ENCODE peak calls at places on chromosomes 5 and 9, in eight cellular contexts. One of them, this sample, is unnamed.

GRCh38 chr9:28264368-28264767 is 691.1 kb upstream of the C9orf72 start:
- DNase-seq in endothelial cell: no peak
- DNase-seq in fibroblast of pulmonary artery: peak
- DNase-seq in BE2C: no peak
- DNase-seq in mesothelial cell of epicardium: no peak
- DNase-seq in choroid plexus epithelial cell: peak
- DNase-seq in progenitor cell of endocrine pancreas: no peak
- DNase-seq in GM13976: no peak
- DNase-seq in this sample: no peak

GRCh38 chr5:145681686-145682085 is 153.5 kb downstream of the PRELID2 start:
- DNase-seq in endothelial cell: peak
- DNase-seq in fibroblast of pulmonary artery: peak
- DNase-seq in BE2C: peak
- DNase-seq in mesothelial cell of epicardium: no peak
- DNase-seq in choroid plexus epithelial cell: peak
- DNase-seq in progenitor cell of endocrine pancreas: no peak
- DNase-seq in GM13976: peak
- DNase-seq in this sample: no peak

GRCh38 chr5:59893436-59894227 is at the start of gene PDE4D:
- DNase-seq in endothelial cell: peak
- DNase-seq in fibroblast of pulmonary artery: peak
- DNase-seq in BE2C: peak
- DNase-seq in mesothelial cell of epicardium: peak
- DNase-seq in choroid plexus epithelial cell: peak
- DNase-seq in progenitor cell of endocrine pancreas: peak
- DNase-seq in GM13976: peak
- DNase-seq in this sample: no peak

GRCh38 chr5:65799857-65800256 is 77.9 kb downstream of the NLN start:
- DNase-seq in endothelial cell: no peak
- DNase-seq in fibroblast of pulmonary artery: no peak
- DNase-seq in BE2C: no peak
- DNase-seq in mesothelial cell of epicardium: no peak
- DNase-seq in choroid plexus epithelial cell: no peak
- DNase-seq in progenitor cell of endocrine pancreas: no peak
- DNase-seq in GM13976: no peak
- DNase-seq in this sample: no peak

GRCh38 chr5:111134080-111134479 is 41.9 kb downstream of the WDR36 start:
- DNase-seq in endothelial cell: no peak
- DNase-seq in fibroblast of pulmonary artery: peak
- DNase-seq in BE2C: no peak
- DNase-seq in mesothelial cell of epicardium: no peak
- DNase-seq in choroid plexus epithelial cell: peak
- DNase-seq in progenitor cell of endocrine pancreas: no peak
- DNase-seq in GM13976: no peak
- DNase-seq in this sample: no peak

GRCh38 chr5:150060471-150060870 is 25.9 kb downstream of the CSF1R start:
- DNase-seq in endothelial cell: no peak
- DNase-seq in fibroblast of pulmonary artery: no peak
- DNase-seq in BE2C: no peak
- DNase-seq in mesothelial cell of epicardium: no peak
- DNase-seq in choroid plexus epithelial cell: no peak
- DNase-seq in progenitor cell of endocrine pancreas: no peak
- DNase-seq in GM13976: peak
- DNase-seq in this sample: no peak

GRCh38 chr5:157651623-157652376 is 438 bp downstream of the SOX30 start:
- DNase-seq in endothelial cell: peak
- DNase-seq in fibroblast of pulmonary artery: peak
- DNase-seq in BE2C: no peak
- DNase-seq in mesothelial cell of epicardium: no peak
- DNase-seq in choroid plexus epithelial cell: peak
- DNase-seq in progenitor cell of endocrine pancreas: no peak
- DNase-seq in GM13976: peak
- DNase-seq in this sample: peak

GRCh38 chr9:81848472-81848871 is 79.8 kb upstream of the SPATA31D4 start:
- DNase-seq in endothelial cell: no peak
- DNase-seq in fibroblast of pulmonary artery: peak
- DNase-seq in BE2C: no peak
- DNase-seq in mesothelial cell of epicardium: no peak
- DNase-seq in choroid plexus epithelial cell: peak
- DNase-seq in progenitor cell of endocrine pancreas: no peak
- DNase-seq in GM13976: no peak
- DNase-seq in this sample: no peak

GRCh38 chr9:89313842-89314241 is 2.8 kb downstream of the CKS2 start:
- DNase-seq in endothelial cell: no peak
- DNase-seq in fibroblast of pulmonary artery: no peak
- DNase-seq in BE2C: no peak
- DNase-seq in mesothelial cell of epicardium: no peak
- DNase-seq in choroid plexus epithelial cell: peak
- DNase-seq in progenitor cell of endocrine pancreas: no peak
- DNase-seq in GM13976: no peak
- DNase-seq in this sample: no peak

GRCh38 chr5:93579561-93580386 is 1.2 kb downstream of the NR2F1-AS1 start:
- DNase-seq in endothelial cell: no peak
- DNase-seq in fibroblast of pulmonary artery: peak
- DNase-seq in BE2C: peak
- DNase-seq in mesothelial cell of epicardium: no peak
- DNase-seq in choroid plexus epithelial cell: peak
- DNase-seq in progenitor cell of endocrine pancreas: peak
- DNase-seq in GM13976: no peak
- DNase-seq in this sample: no peak

GRCh38 chr5:113574417-113574816 is 60.9 kb downstream of the YTHDC2 start:
- DNase-seq in endothelial cell: no peak
- DNase-seq in fibroblast of pulmonary artery: peak
- DNase-seq in BE2C: no peak
- DNase-seq in mesothelial cell of epicardium: no peak
- DNase-seq in choroid plexus epithelial cell: peak
- DNase-seq in progenitor cell of endocrine pancreas: no peak
- DNase-seq in GM13976: no peak
- DNase-seq in this sample: no peak

GRCh38 chr5:43973318-43973717 is 370.3 kb downstream of the NNT start:
- DNase-seq in endothelial cell: no peak
- DNase-seq in fibroblast of pulmonary artery: peak
- DNase-seq in BE2C: no peak
- DNase-seq in mesothelial cell of epicardium: no peak
- DNase-seq in choroid plexus epithelial cell: no peak
- DNase-seq in progenitor cell of endocrine pancreas: no peak
- DNase-seq in GM13976: no peak
- DNase-seq in this sample: no peak

GRCh38 chr9:110714314-110714713 is 45.7 kb downstream of the MUSK start:
- DNase-seq in endothelial cell: no peak
- DNase-seq in fibroblast of pulmonary artery: no peak
- DNase-seq in BE2C: no peak
- DNase-seq in mesothelial cell of epicardium: no peak
- DNase-seq in choroid plexus epithelial cell: peak
- DNase-seq in progenitor cell of endocrine pancreas: no peak
- DNase-seq in GM13976: no peak
- DNase-seq in this sample: no peak

GRCh38 chr9:128456613-128457061 is 831 bp downstream of the ODF2 start:
- DNase-seq in endothelial cell: peak
- DNase-seq in fibroblast of pulmonary artery: peak
- DNase-seq in BE2C: peak
- DNase-seq in mesothelial cell of epicardium: no peak
- DNase-seq in choroid plexus epithelial cell: peak
- DNase-seq in progenitor cell of endocrine pancreas: peak
- DNase-seq in GM13976: peak
- DNase-seq in this sample: peak

GRCh38 chr5:94240616-94241287 is 377.7 kb downstream of the KIAA0825 start:
- DNase-seq in endothelial cell: no peak
- DNase-seq in fibroblast of pulmonary artery: peak
- DNase-seq in BE2C: peak
- DNase-seq in mesothelial cell of epicardium: no peak
- DNase-seq in choroid plexus epithelial cell: no peak
- DNase-seq in progenitor cell of endocrine pancreas: no peak
- DNase-seq in GM13976: no peak
- DNase-seq in this sample: no peak

GRCh38 chr5:174383196-174384178 is 338.0 kb downstream of the NSG2 start:
- DNase-seq in endothelial cell: no peak
- DNase-seq in fibroblast of pulmonary artery: no peak
- DNase-seq in BE2C: peak
- DNase-seq in mesothelial cell of epicardium: no peak
- DNase-seq in choroid plexus epithelial cell: peak
- DNase-seq in progenitor cell of endocrine pancreas: no peak
- DNase-seq in GM13976: no peak
- DNase-seq in this sample: no peak

GRCh38 chr9:75591972-75592371 is 298.5 kb upstream of the PCSK5 start:
- DNase-seq in endothelial cell: no peak
- DNase-seq in fibroblast of pulmonary artery: no peak
- DNase-seq in BE2C: no peak
- DNase-seq in mesothelial cell of epicardium: no peak
- DNase-seq in choroid plexus epithelial cell: no peak
- DNase-seq in progenitor cell of endocrine pancreas: no peak
- DNase-seq in GM13976: no peak
- DNase-seq in this sample: no peak

GRCh38 chr9:75588808-75589207 is 301.7 kb upstream of the PCSK5 start:
- DNase-seq in endothelial cell: no peak
- DNase-seq in fibroblast of pulmonary artery: no peak
- DNase-seq in BE2C: no peak
- DNase-seq in mesothelial cell of epicardium: no peak
- DNase-seq in choroid plexus epithelial cell: no peak
- DNase-seq in progenitor cell of endocrine pancreas: no peak
- DNase-seq in GM13976: no peak
- DNase-seq in this sample: no peak

GRCh38 chr9:75589497-75589896 is 301.0 kb upstream of the PCSK5 start:
- DNase-seq in endothelial cell: no peak
- DNase-seq in fibroblast of pulmonary artery: no peak
- DNase-seq in BE2C: no peak
- DNase-seq in mesothelial cell of epicardium: no peak
- DNase-seq in choroid plexus epithelial cell: no peak
- DNase-seq in progenitor cell of endocrine pancreas: no peak
- DNase-seq in GM13976: no peak
- DNase-seq in this sample: no peak

GRCh38 chr9:75599249-75599648 is 291.2 kb upstream of the PCSK5 start:
- DNase-seq in endothelial cell: no peak
- DNase-seq in fibroblast of pulmonary artery: no peak
- DNase-seq in BE2C: no peak
- DNase-seq in mesothelial cell of epicardium: no peak
- DNase-seq in choroid plexus epithelial cell: no peak
- DNase-seq in progenitor cell of endocrine pancreas: no peak
- DNase-seq in GM13976: no peak
- DNase-seq in this sample: no peak

DNA sequence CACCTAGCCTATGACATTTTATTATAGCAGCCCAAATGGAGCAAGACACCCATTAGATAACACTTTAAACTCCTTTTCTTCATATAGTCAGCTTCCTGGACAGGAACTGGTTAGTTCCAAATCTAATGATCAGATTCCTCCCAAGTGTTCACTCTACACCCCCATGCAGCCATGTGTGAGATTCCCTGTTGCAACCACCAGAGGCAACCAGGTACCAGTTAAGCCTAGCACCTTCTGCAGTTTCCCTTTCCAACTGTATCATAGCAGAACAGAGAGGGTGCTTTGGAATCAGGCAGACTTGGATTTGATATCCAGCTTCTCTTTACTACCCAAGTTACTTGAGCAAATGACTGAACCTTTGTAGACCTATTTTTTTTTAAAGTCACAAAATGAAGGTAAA is 296.6 kb upstream of the PCSK5 start:
- DNase-seq in endothelial cell: no peak
- DNase-seq in fibroblast of pulmonary artery: no peak
- DNase-seq in BE2C: no peak
- DNase-seq in mesothelial cell of epicardium: no peak
- DNase-seq in choroid plexus epithelial cell: no peak
- DNase-seq in progenitor cell of endocrine pancreas: no peak
- DNase-seq in GM13976: no peak
- DNase-seq in this sample: no peak
- TF ChIP-seq CTCF in endothelial cell: no peak
- TF ChIP-seq CTCF in fibroblast of pulmonary artery: no peak
- TF ChIP-seq CTCF in BE2C: no peak
- TF ChIP-seq CTCF in mesothelial cell of epicardium: no peak
- TF ChIP-seq CTCF in choroid plexus epithelial cell: no peak
- TF ChIP-seq CTCF in progenitor cell of endocrine pancreas: no peak
- TF ChIP-seq CTCF in GM13976: no peak
- TF ChIP-seq CTCF in this sample: no peak

GRCh38 chr9:71355884-71356283 is 234.5 kb upstream of the TRPM3 start:
- DNase-seq in endothelial cell: peak
- DNase-seq in fibroblast of pulmonary artery: no peak
- DNase-seq in BE2C: no peak
- DNase-seq in mesothelial cell of epicardium: no peak
- DNase-seq in choroid plexus epithelial cell: no peak
- DNase-seq in progenitor cell of endocrine pancreas: no peak
- DNase-seq in GM13976: no peak
- DNase-seq in this sample: no peak
- TF ChIP-seq CTCF in endothelial cell: peak
- TF ChIP-seq CTCF in fibroblast of pulmonary artery: no peak
- TF ChIP-seq CTCF in BE2C: no peak
- TF ChIP-seq CTCF in mesothelial cell of epicardium: no peak
- TF ChIP-seq CTCF in choroid plexus epithelial cell: no peak
- TF ChIP-seq CTCF in progenitor cell of endocrine pancreas: peak
- TF ChIP-seq CTCF in GM13976: no peak
- TF ChIP-seq CTCF in this sample: no peak

GRCh38 chr9:130934246-130934645 is 4.8 kb downstream of the FIBCD1 start:
- DNase-seq in endothelial cell: no peak
- DNase-seq in fibroblast of pulmonary artery: no peak
- DNase-seq in BE2C: peak
- DNase-seq in mesothelial cell of epicardium: no peak
- DNase-seq in choroid plexus epithelial cell: no peak
- DNase-seq in progenitor cell of endocrine pancreas: no peak
- DNase-seq in GM13976: no peak
- DNase-seq in this sample: no peak

GRCh38 chr9:130933114-130934046 is 5.7 kb downstream of the FIBCD1 start:
- DNase-seq in endothelial cell: no peak
- DNase-seq in fibroblast of pulmonary artery: peak
- DNase-seq in BE2C: peak
- DNase-seq in mesothelial cell of epicardium: no peak
- DNase-seq in choroid plexus epithelial cell: peak
- DNase-seq in progenitor cell of endocrine pancreas: no peak
- DNase-seq in GM13976: no peak
- DNase-seq in this sample: no peak

GRCh38 chr9:130931508-130932150 is 7.4 kb downstream of the FIBCD1 start:
- DNase-seq in endothelial cell: no peak
- DNase-seq in fibroblast of pulmonary artery: no peak
- DNase-seq in BE2C: peak
- DNase-seq in mesothelial cell of epicardium: no peak
- DNase-seq in choroid plexus epithelial cell: no peak
- DNase-seq in progenitor cell of endocrine pancreas: no peak
- DNase-seq in GM13976: peak
- DNase-seq in this sample: no peak

GRCh38 chr9:130930804-130931349 is 8.2 kb downstream of the FIBCD1 start:
- DNase-seq in endothelial cell: no peak
- DNase-seq in fibroblast of pulmonary artery: no peak
- DNase-seq in BE2C: no peak
- DNase-seq in mesothelial cell of epicardium: no peak
- DNase-seq in choroid plexus epithelial cell: no peak
- DNase-seq in progenitor cell of endocrine pancreas: no peak
- DNase-seq in GM13976: no peak
- DNase-seq in this sample: no peak

GRCh38 chr9:130932220-130933069 is 6.6 kb downstream of the FIBCD1 start:
- DNase-seq in endothelial cell: no peak
- DNase-seq in fibroblast of pulmonary artery: peak
- DNase-seq in BE2C: peak
- DNase-seq in mesothelial cell of epicardium: no peak
- DNase-seq in choroid plexus epithelial cell: no peak
- DNase-seq in progenitor cell of endocrine pancreas: no peak
- DNase-seq in GM13976: no peak
- DNase-seq in this sample: no peak
- TF ChIP-seq CTCF in endothelial cell: no peak
- TF ChIP-seq CTCF in fibroblast of pulmonary artery: peak
- TF ChIP-seq CTCF in BE2C: peak
- TF ChIP-seq CTCF in mesothelial cell of epicardium: no peak
- TF ChIP-seq CTCF in choroid plexus epithelial cell: no peak
- TF ChIP-seq CTCF in progenitor cell of endocrine pancreas: no peak
- TF ChIP-seq CTCF in GM13976: no peak
- TF ChIP-seq CTCF in this sample: no peak

GRCh38 chr5:172795401-172795977 is 24.5 kb upstream of the DUSP1 start:
- DNase-seq in endothelial cell: no peak
- DNase-seq in fibroblast of pulmonary artery: peak
- DNase-seq in BE2C: no peak
- DNase-seq in mesothelial cell of epicardium: peak
- DNase-seq in choroid plexus epithelial cell: peak
- DNase-seq in progenitor cell of endocrine pancreas: no peak
- DNase-seq in GM13976: peak
- DNase-seq in this sample: no peak
- TF ChIP-seq CTCF in endothelial cell: no peak
- TF ChIP-seq CTCF in fibroblast of pulmonary artery: peak
- TF ChIP-seq CTCF in BE2C: no peak
- TF ChIP-seq CTCF in mesothelial cell of epicardium: no peak
- TF ChIP-seq CTCF in choroid plexus epithelial cell: no peak
- TF ChIP-seq CTCF in progenitor cell of endocrine pancreas: no peak
- TF ChIP-seq CTCF in GM13976: no peak
- TF ChIP-seq CTCF in this sample: no peak